ENCODE peak calls at places on chromosomes 4 and X, in eight cellular contexts. X, M, T, P, S, A, H and V are unnamed samples.

GRCh38 chrX:1537031-1537715 is at the start of gene P2RY8:
- DNase-seq in X (no peak), M (peak; percentile 74), T (peak; percentile 29), P (no peak), S (no peak), A (peak; percentile 28), H (peak; percentile 72), V (peak; percentile 31)

GRCh38 chr4:48079972-48080391 is 54.1 kb downstream of the TXK start:
- DNase-seq in X (peak; percentile 45), M (no peak), T (no peak), P (no peak), S (no peak), A (peak; percentile 80), H (no peak), V (no peak)

GRCh38 chr4:113559947-113560346 is 201.6 kb downstream of the CAMK2D start:
- DNase-seq in X (no peak), M (no peak), T (no peak), P (no peak), S (no peak), A (no peak), H (no peak), V (no peak)

GRCh38 chrX:150365953-150366911 is 3.1 kb downstream of the MAMLD1 start:
- DNase-seq in X (peak; percentile 61), M (peak; percentile 33), T (no peak), P (peak; percentile 33), S (no peak), A (peak; percentile 56), H (peak; percentile 60), V (peak; percentile 15)

GRCh38 chr4:6586715-6587325 is 11.8 kb downstream of the MAN2B2 start:
- DNase-seq in X (no peak), M (no peak), T (no peak), P (no peak), S (no peak), A (no peak), H (no peak), V (no peak)

GRCh38 chr4:76504613-76505465 is 69.8 kb downstream of the SHROOM3 start:
- DNase-seq in X (peak; percentile 65), M (no peak), T (no peak), P (no peak), S (peak; percentile 44), A (peak; percentile 39), H (no peak), V (no peak)

GRCh38 chr4:158008551-158009218 is 164.1 kb downstream of the GASK1B start:
- DNase-seq in X (peak; percentile 79), M (no peak), T (no peak), P (no peak), S (no peak), A (peak; percentile 60), H (no peak), V (peak; percentile 88)

GRCh38 chr4:38872620-38873019 is 5.0 kb downstream of the FAM114A1 start:
- DNase-seq in X (peak; percentile 32), M (peak; percentile 50), T (no peak), P (no peak), S (no peak), A (peak; percentile 51), H (no peak), V (peak; percentile 77)

GRCh38 chr4:2103843-2104547 is 44.9 kb downstream of the NAT8L start:
- DNase-seq in X (no peak), M (no peak), T (no peak), P (no peak), S (no peak), A (no peak), H (no peak), V (no peak)

GRCh38 chrX:67673741-67674274 is 130.0 kb downstream of the AR start:
- DNase-seq in X (no peak), M (no peak), T (no peak), P (no peak), S (no peak), A (no peak), H (no peak), V (no peak)

GRCh38 chr4:166324321-166324720 is 451.3 kb downstream of the TLL1 start:
- DNase-seq in X (peak; percentile 15), M (peak; percentile 29), T (no peak), P (peak; percentile 15), S (no peak), A (peak; percentile 18), H (no peak), V (no peak)

GRCh38 chr4:743463-744211 is 38.0 kb downstream of the PCGF3 start:
- DNase-seq in X (peak; percentile 47), M (no peak), T (no peak), P (no peak), S (no peak), A (no peak), H (peak; percentile 37), V (no peak)

GRCh38 chr4:21709031-21709430 is 239.5 kb downstream of the KCNIP4 start:
- DNase-seq in X (no peak), M (no peak), T (no peak), P (no peak), S (no peak), A (no peak), H (no peak), V (no peak)

GRCh38 chrX:68686684-68687045 is 39.2 kb downstream of the STARD8 start:
- DNase-seq in X (peak; percentile 24), M (no peak), T (no peak), P (no peak), S (no peak), A (no peak), H (no peak), V (peak; percentile 19)

GRCh38 chr4:122118243-122118642 is 33.9 kb upstream of the BLTP1 start:
- DNase-seq in X (no peak), M (no peak), T (no peak), P (no peak), S (no peak), A (no peak), H (no peak), V (no peak)

GRCh38 chrX:47849776-47850175 is 13.1 kb downstream of the ZNF81 start:
- DNase-seq in X (no peak), M (no peak), T (no peak), P (no peak), S (no peak), A (no peak), H (no peak), V (no peak)

GRCh38 chr4:177546745-177547144 is 104.5 kb upstream of the AGA start:
- DNase-seq in X (no peak), M (no peak), T (no peak), P (no peak), S (no peak), A (no peak), H (no peak), V (no peak)

GRCh38 chr4:188976644-188977115 is 837.4 kb downstream of the TRIML1 start:
- DNase-seq in X (peak; percentile 81), M (no peak), T (no peak), P (no peak), S (no peak), A (peak; percentile 28), H (no peak), V (no peak)

GRCh38 chr4:13907255-13907751 is 279.8 kb upstream of the BOD1L1 start:
- DNase-seq in X (peak; percentile 98), M (no peak), T (no peak), P (no peak), S (no peak), A (peak; percentile 97), H (no peak), V (peak; percentile 70)